ENCODE peak calls at places on chromosome 3, in nine cellular contexts. One of them, this sample, is unnamed. For H3K36me3, the result is how much of the 10 kb centered on the place peaks cover.

GRCh38 chr3:25362118-25362517 is 65.9 kb upstream of the RARB start:
- DNase-seq in adipocyte: no peak
- DNase-seq in cardiac muscle cell: peak
- DNase-seq in right atrium auricular region: no peak
- DNase-seq in body of pancreas: no peak
- DNase-seq in kidney epithelial cell: no peak
- DNase-seq in heart right ventricle: no peak
- DNase-seq in mammary epithelial cell: no peak
- DNase-seq in trophoblast cell: no peak
- DNase-seq in this sample: no peak

GRCh38 chr3:153927107-153927506 is 194.1 kb upstream of the ARHGEF26 start:
- DNase-seq in adipocyte: peak
- DNase-seq in cardiac muscle cell: no peak
- DNase-seq in right atrium auricular region: no peak
- DNase-seq in body of pancreas: no peak
- DNase-seq in kidney epithelial cell: peak
- DNase-seq in heart right ventricle: no peak
- DNase-seq in mammary epithelial cell: peak
- DNase-seq in trophoblast cell: peak
- DNase-seq in this sample: peak

GRCh38 chr3:140501054-140501769 is 176.7 kb upstream of the TRIM42 start:
- DNase-seq in adipocyte: peak
- DNase-seq in cardiac muscle cell: no peak
- DNase-seq in right atrium auricular region: no peak
- DNase-seq in body of pancreas: peak
- DNase-seq in kidney epithelial cell: peak
- DNase-seq in heart right ventricle: no peak
- DNase-seq in mammary epithelial cell: no peak
- DNase-seq in trophoblast cell: peak
- DNase-seq in this sample: peak

GRCh38 chr3:32421991-32422859 is 30.6 kb downstream of the CMTM7 start:
- DNase-seq in adipocyte: peak
- DNase-seq in cardiac muscle cell: no peak
- DNase-seq in right atrium auricular region: peak
- DNase-seq in body of pancreas: peak
- DNase-seq in kidney epithelial cell: peak
- DNase-seq in heart right ventricle: peak
- DNase-seq in mammary epithelial cell: peak
- DNase-seq in trophoblast cell: no peak
- DNase-seq in this sample: peak

GRCh38 chr3:184822081-184822480 is 10.1 kb downstream of the VPS8 start:
- DNase-seq in adipocyte: no peak
- DNase-seq in cardiac muscle cell: no peak
- DNase-seq in right atrium auricular region: no peak
- DNase-seq in body of pancreas: no peak
- DNase-seq in kidney epithelial cell: no peak
- DNase-seq in heart right ventricle: no peak
- DNase-seq in mammary epithelial cell: no peak
- DNase-seq in trophoblast cell: no peak
- DNase-seq in this sample: no peak

GRCh38 chr3:51332156-51332555 is 52.9 kb upstream of the MANF start:
- DNase-seq in adipocyte: no peak
- DNase-seq in cardiac muscle cell: no peak
- DNase-seq in right atrium auricular region: no peak
- DNase-seq in body of pancreas: no peak
- DNase-seq in kidney epithelial cell: no peak
- DNase-seq in heart right ventricle: no peak
- DNase-seq in mammary epithelial cell: no peak
- DNase-seq in trophoblast cell: no peak
- DNase-seq in this sample: no peak

GRCh38 chr3:139982404-139982803 is 47.4 kb downstream of the CLSTN2 start:
- DNase-seq in adipocyte: peak
- DNase-seq in cardiac muscle cell: peak
- DNase-seq in right atrium auricular region: no peak
- DNase-seq in body of pancreas: no peak
- DNase-seq in kidney epithelial cell: no peak
- DNase-seq in heart right ventricle: no peak
- DNase-seq in mammary epithelial cell: no peak
- DNase-seq in trophoblast cell: no peak
- DNase-seq in this sample: no peak

GRCh38 chr3:50337175-50337861 is 3.3 kb downstream of the RASSF1 start:
- DNase-seq in adipocyte: peak
- DNase-seq in cardiac muscle cell: peak
- DNase-seq in right atrium auricular region: peak
- DNase-seq in body of pancreas: peak
- DNase-seq in kidney epithelial cell: peak
- DNase-seq in heart right ventricle: peak
- DNase-seq in mammary epithelial cell: peak
- DNase-seq in trophoblast cell: peak
- DNase-seq in this sample: peak

GRCh38 chr3:110243081-110243480 is 828.5 kb upstream of the NECTIN3 start:
- DNase-seq in adipocyte: peak
- DNase-seq in cardiac muscle cell: no peak
- DNase-seq in right atrium auricular region: no peak
- DNase-seq in body of pancreas: no peak
- DNase-seq in kidney epithelial cell: no peak
- DNase-seq in heart right ventricle: no peak
- DNase-seq in mammary epithelial cell: no peak
- DNase-seq in trophoblast cell: no peak
- DNase-seq in this sample: no peak

GRCh38 chr3:175512700-175513099 is 653.6 kb downstream of the NAALADL2 start:
- DNase-seq in adipocyte: no peak
- DNase-seq in cardiac muscle cell: no peak
- DNase-seq in right atrium auricular region: no peak
- DNase-seq in body of pancreas: no peak
- DNase-seq in kidney epithelial cell: no peak
- DNase-seq in heart right ventricle: no peak
- DNase-seq in mammary epithelial cell: no peak
- DNase-seq in trophoblast cell: peak
- DNase-seq in this sample: no peak

GRCh38 chr3:11768604-11769003 is 78.1 kb downstream of the TAMM41 start:
- DNase-seq in adipocyte: no peak
- DNase-seq in cardiac muscle cell: no peak
- DNase-seq in right atrium auricular region: no peak
- DNase-seq in body of pancreas: no peak
- DNase-seq in kidney epithelial cell: no peak
- DNase-seq in heart right ventricle: no peak
- DNase-seq in mammary epithelial cell: no peak
- DNase-seq in trophoblast cell: peak
- DNase-seq in this sample: no peak

GRCh38 chr3:11774296-11774877 is 72.3 kb downstream of the TAMM41 start:
- DNase-seq in adipocyte: peak
- DNase-seq in cardiac muscle cell: peak
- DNase-seq in right atrium auricular region: no peak
- DNase-seq in body of pancreas: peak
- DNase-seq in kidney epithelial cell: no peak
- DNase-seq in heart right ventricle: no peak
- DNase-seq in mammary epithelial cell: peak
- DNase-seq in trophoblast cell: peak
- DNase-seq in this sample: no peak

GRCh38 chr3:11770105-11770476 is 76.6 kb downstream of the TAMM41 start:
- DNase-seq in adipocyte: no peak
- DNase-seq in cardiac muscle cell: no peak
- DNase-seq in right atrium auricular region: no peak
- DNase-seq in body of pancreas: no peak
- DNase-seq in kidney epithelial cell: no peak
- DNase-seq in heart right ventricle: no peak
- DNase-seq in mammary epithelial cell: no peak
- DNase-seq in trophoblast cell: peak
- DNase-seq in this sample: no peak

GRCh38 chr3:11769704-11770103 is 77.0 kb downstream of the TAMM41 start:
- DNase-seq in adipocyte: no peak
- DNase-seq in cardiac muscle cell: no peak
- DNase-seq in right atrium auricular region: no peak
- DNase-seq in body of pancreas: no peak
- DNase-seq in kidney epithelial cell: no peak
- DNase-seq in heart right ventricle: no peak
- DNase-seq in mammary epithelial cell: peak
- DNase-seq in trophoblast cell: peak
- DNase-seq in this sample: no peak

GRCh38 chr3:11770477-11771381 is 76.0 kb downstream of the TAMM41 start:
- DNase-seq in adipocyte: peak
- DNase-seq in cardiac muscle cell: peak
- DNase-seq in right atrium auricular region: peak
- DNase-seq in body of pancreas: peak
- DNase-seq in kidney epithelial cell: peak
- DNase-seq in heart right ventricle: no peak
- DNase-seq in mammary epithelial cell: peak
- DNase-seq in trophoblast cell: peak
- DNase-seq in this sample: peak
- H3K4me3 ChIP-seq in adipocyte: peak
- H3K4me3 ChIP-seq in cardiac muscle cell: no peak
- H3K4me3 ChIP-seq in right atrium auricular region: peak
- H3K4me3 ChIP-seq in body of pancreas: no peak
- H3K4me3 ChIP-seq in kidney epithelial cell: no peak
- H3K4me3 ChIP-seq in heart right ventricle: peak
- H3K4me3 ChIP-seq in mammary epithelial cell: peak
- H3K4me3 ChIP-seq in trophoblast cell: no peak
- H3K4me3 ChIP-seq in this sample: no peak

DNA sequence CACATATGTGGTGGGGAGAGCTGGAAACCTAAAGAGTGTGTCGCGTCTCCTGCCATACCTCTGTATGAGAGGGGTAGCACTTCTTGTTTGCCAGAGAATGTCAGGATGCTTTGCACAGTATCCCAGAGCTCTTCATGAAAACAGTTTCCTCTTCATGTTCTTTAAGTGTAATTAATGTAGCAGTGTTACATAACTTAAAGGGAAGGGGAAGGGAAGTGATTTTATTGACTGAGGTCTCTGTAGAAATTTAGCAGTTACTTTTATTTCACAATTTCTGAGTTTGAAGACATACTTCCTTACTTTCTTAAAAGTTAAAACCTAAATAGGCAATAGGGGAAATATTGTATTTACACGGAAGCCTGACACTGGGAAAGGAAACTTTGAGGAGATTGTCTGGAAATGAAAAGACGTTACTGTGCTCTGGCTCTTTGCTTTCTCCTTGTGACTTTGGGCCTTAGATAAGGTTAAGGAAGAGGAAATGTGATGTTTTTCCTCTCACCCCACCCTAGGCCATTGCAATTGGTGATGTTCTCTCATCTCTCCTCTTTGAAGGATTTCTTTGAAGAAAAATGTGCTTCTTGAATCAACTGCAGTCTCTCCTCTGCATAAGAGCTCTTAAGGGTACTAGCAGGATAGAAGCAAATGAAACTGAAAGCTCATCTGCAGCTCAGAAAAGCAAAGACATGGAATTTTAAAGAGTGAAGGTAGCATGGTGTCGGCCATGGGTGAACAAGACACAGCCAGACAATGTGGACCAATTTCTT is 6.0 kb downstream of the NXPE3 start:
- DNase-seq in adipocyte: no peak
- DNase-seq in cardiac muscle cell: no peak
- DNase-seq in right atrium auricular region: no peak
- DNase-seq in body of pancreas: no peak
- DNase-seq in kidney epithelial cell: no peak
- DNase-seq in heart right ventricle: no peak
- DNase-seq in mammary epithelial cell: no peak
- DNase-seq in trophoblast cell: no peak
- DNase-seq in this sample: no peak
- H3K36me3 ChIP-seq in adipocyte: under half
- H3K36me3 ChIP-seq in cardiac muscle cell: under half
- H3K36me3 ChIP-seq in right atrium auricular region: half or more
- H3K36me3 ChIP-seq in body of pancreas: under half
- H3K36me3 ChIP-seq in kidney epithelial cell: under half
- H3K36me3 ChIP-seq in heart right ventricle: under half
- H3K36me3 ChIP-seq in mammary epithelial cell: under half
- H3K36me3 ChIP-seq in trophoblast cell: under half
- H3K36me3 ChIP-seq in this sample: under half

GRCh38 chr3:57030711-57031110 is 29.8 kb upstream of the SPATA12 start:
- DNase-seq in adipocyte: no peak
- DNase-seq in cardiac muscle cell: no peak
- DNase-seq in right atrium auricular region: no peak
- DNase-seq in body of pancreas: no peak
- DNase-seq in kidney epithelial cell: no peak
- DNase-seq in heart right ventricle: no peak
- DNase-seq in mammary epithelial cell: no peak
- DNase-seq in trophoblast cell: no peak
- DNase-seq in this sample: no peak
- H3K4me3 ChIP-seq in adipocyte: no peak
- H3K4me3 ChIP-seq in cardiac muscle cell: no peak
- H3K4me3 ChIP-seq in right atrium auricular region: no peak
- H3K4me3 ChIP-seq in body of pancreas: no peak
- H3K4me3 ChIP-seq in kidney epithelial cell: no peak
- H3K4me3 ChIP-seq in heart right ventricle: no peak
- H3K4me3 ChIP-seq in mammary epithelial cell: no peak
- H3K4me3 ChIP-seq in trophoblast cell: no peak
- H3K4me3 ChIP-seq in this sample: no peak

GRCh38 chr3:40528426-40528825 is 3.7 kb downstream of the ZNF621 start:
- DNase-seq in adipocyte: no peak
- DNase-seq in cardiac muscle cell: no peak
- DNase-seq in right atrium auricular region: no peak
- DNase-seq in body of pancreas: no peak
- DNase-seq in kidney epithelial cell: no peak
- DNase-seq in heart right ventricle: no peak
- DNase-seq in mammary epithelial cell: no peak
- DNase-seq in trophoblast cell: no peak
- DNase-seq in this sample: no peak
- H3K36me3 ChIP-seq in adipocyte: half or more
- H3K36me3 ChIP-seq in cardiac muscle cell: under half
- H3K36me3 ChIP-seq in right atrium auricular region: half or more
- H3K36me3 ChIP-seq in body of pancreas: under half
- H3K36me3 ChIP-seq in kidney epithelial cell: under half
- H3K36me3 ChIP-seq in heart right ventricle: under half
- H3K36me3 ChIP-seq in mammary epithelial cell: under half
- H3K36me3 ChIP-seq in trophoblast cell: under half
- H3K36me3 ChIP-seq in this sample: under half

This sample was measured in BJ.